ENCODE peak calls at places on chromosomes 12 and 14, in ten cellular contexts. One of them, this sample, is unnamed.

GRCh38 chr14:54669759-54670630 is 103.1 kb downstream of the SAMD4A start:
- DNase-seq in cardiac muscle cell: no peak
- DNase-seq in stimulated activated CD4-positive, alpha-beta T cell treated with anti-CD3 and anti-CD28 coated beads, Interleukin-2, amount 100 ng/mL, for 48 hours: no peak
- DNase-seq in fibroblast of lung: peak; percentile 82
- DNase-seq in stimulated activated CD8-positive, alpha-beta memory T cell treated with anti-CD3 and anti-CD28 coated beads, Interleukin-15, amount 100 ng/mL, for 1 hour: no peak
- DNase-seq in nephron progenitor cell: no peak
- DNase-seq in T-helper 9 cell: no peak
- DNase-seq in SK-MEL-5: no peak
- DNase-seq in heart left ventricle: no peak
- DNase-seq in HS-27A: no peak
- DNase-seq in this sample: no peak

GRCh38 chr12:1607940-1608782 is 13.8 kb upstream of the FBXL14 start:
- DNase-seq in SK-MEL-5: no peak
- DNase-seq in nephron progenitor cell: no peak
- DNase-seq in stimulated activated CD8-positive, alpha-beta memory T cell treated with anti-CD3 and anti-CD28 coated beads, Interleukin-15, amount 100 ng/mL, for 1 hour: no peak
- DNase-seq in HS-27A: no peak
- DNase-seq in heart left ventricle: no peak
- DNase-seq in T-helper 9 cell: no peak
- DNase-seq in cardiac muscle cell: no peak
- DNase-seq in stimulated activated CD4-positive, alpha-beta T cell treated with anti-CD3 and anti-CD28 coated beads, Interleukin-2, amount 100 ng/mL, for 48 hours: no peak
- DNase-seq in fibroblast of lung: peak; percentile 69
- DNase-seq in this sample: no peak

GRCh38 chr14:47822326-47822725 is 146.9 kb upstream of the MDGA2 start:
- DNase-seq in T-helper 9 cell: no peak
- DNase-seq in stimulated activated CD8-positive, alpha-beta memory T cell treated with anti-CD3 and anti-CD28 coated beads, Interleukin-15, amount 100 ng/mL, for 1 hour: no peak
- DNase-seq in heart left ventricle: no peak
- DNase-seq in stimulated activated CD4-positive, alpha-beta T cell treated with anti-CD3 and anti-CD28 coated beads, Interleukin-2, amount 100 ng/mL, for 48 hours: no peak
- DNase-seq in SK-MEL-5: no peak
- DNase-seq in fibroblast of lung: no peak
- DNase-seq in HS-27A: no peak
- DNase-seq in nephron progenitor cell: no peak
- DNase-seq in cardiac muscle cell: no peak
- DNase-seq in this sample: no peak

GRCh38 chr12:94267530-94267877 is 119.1 kb downstream of the PLXNC1 start:
- DNase-seq in heart left ventricle: no peak
- DNase-seq in HS-27A: no peak
- DNase-seq in SK-MEL-5: no peak
- DNase-seq in stimulated activated CD4-positive, alpha-beta T cell treated with anti-CD3 and anti-CD28 coated beads, Interleukin-2, amount 100 ng/mL, for 48 hours: no peak
- DNase-seq in nephron progenitor cell: no peak
- DNase-seq in T-helper 9 cell: no peak
- DNase-seq in cardiac muscle cell: no peak
- DNase-seq in fibroblast of lung: no peak
- DNase-seq in stimulated activated CD8-positive, alpha-beta memory T cell treated with anti-CD3 and anti-CD28 coated beads, Interleukin-15, amount 100 ng/mL, for 1 hour: no peak
- DNase-seq in this sample: no peak

GRCh38 chr12:68334136-68334535 is 2.0 kb upstream of the MDM1 start:
- DNase-seq in HS-27A: no peak
- DNase-seq in fibroblast of lung: no peak
- DNase-seq in cardiac muscle cell: no peak
- DNase-seq in nephron progenitor cell: no peak
- DNase-seq in SK-MEL-5: peak; percentile 38
- DNase-seq in heart left ventricle: no peak
- DNase-seq in stimulated activated CD8-positive, alpha-beta memory T cell treated with anti-CD3 and anti-CD28 coated beads, Interleukin-15, amount 100 ng/mL, for 1 hour: no peak
- DNase-seq in stimulated activated CD4-positive, alpha-beta T cell treated with anti-CD3 and anti-CD28 coated beads, Interleukin-2, amount 100 ng/mL, for 48 hours: peak; percentile 10
- DNase-seq in T-helper 9 cell: no peak
- DNase-seq in this sample: no peak

GRCh38 chr12:117034249-117034648 is 65.0 kb downstream of the TESC start:
- DNase-seq in nephron progenitor cell: no peak
- DNase-seq in stimulated activated CD4-positive, alpha-beta T cell treated with anti-CD3 and anti-CD28 coated beads, Interleukin-2, amount 100 ng/mL, for 48 hours: no peak
- DNase-seq in fibroblast of lung: no peak
- DNase-seq in stimulated activated CD8-positive, alpha-beta memory T cell treated with anti-CD3 and anti-CD28 coated beads, Interleukin-15, amount 100 ng/mL, for 1 hour: no peak
- DNase-seq in SK-MEL-5: no peak
- DNase-seq in T-helper 9 cell: no peak
- DNase-seq in heart left ventricle: no peak
- DNase-seq in HS-27A: no peak
- DNase-seq in cardiac muscle cell: no peak
- DNase-seq in this sample: no peak

GRCh38 chr12:51424662-51425539 is at the start of gene SLC4A8:
- DNase-seq in stimulated activated CD4-positive, alpha-beta T cell treated with anti-CD3 and anti-CD28 coated beads, Interleukin-2, amount 100 ng/mL, for 48 hours: peak; percentile 70
- DNase-seq in nephron progenitor cell: peak; percentile 98
- DNase-seq in heart left ventricle: peak; percentile 86
- DNase-seq in stimulated activated CD8-positive, alpha-beta memory T cell treated with anti-CD3 and anti-CD28 coated beads, Interleukin-15, amount 100 ng/mL, for 1 hour: peak; percentile 43
- DNase-seq in T-helper 9 cell: peak; percentile 62
- DNase-seq in cardiac muscle cell: peak; percentile 98
- DNase-seq in HS-27A: peak; percentile 70
- DNase-seq in fibroblast of lung: peak; percentile 89
- DNase-seq in SK-MEL-5: peak; percentile 79
- DNase-seq in this sample: peak; percentile 97

GRCh38 chr12:58171914-58172313 is 230.5 kb downstream of the ATP23 start:
- DNase-seq in stimulated activated CD8-positive, alpha-beta memory T cell treated with anti-CD3 and anti-CD28 coated beads, Interleukin-15, amount 100 ng/mL, for 1 hour: no peak
- DNase-seq in cardiac muscle cell: no peak
- DNase-seq in stimulated activated CD4-positive, alpha-beta T cell treated with anti-CD3 and anti-CD28 coated beads, Interleukin-2, amount 100 ng/mL, for 48 hours: no peak
- DNase-seq in T-helper 9 cell: no peak
- DNase-seq in nephron progenitor cell: no peak
- DNase-seq in HS-27A: no peak
- DNase-seq in fibroblast of lung: peak; percentile 86
- DNase-seq in SK-MEL-5: no peak
- DNase-seq in heart left ventricle: no peak
- DNase-seq in this sample: no peak

GRCh38 chr14:101505216-101505970 is 55.9 kb upstream of the DIO3 start:
- DNase-seq in T-helper 9 cell: no peak
- DNase-seq in stimulated activated CD4-positive, alpha-beta T cell treated with anti-CD3 and anti-CD28 coated beads, Interleukin-2, amount 100 ng/mL, for 48 hours: no peak
- DNase-seq in fibroblast of lung: no peak
- DNase-seq in cardiac muscle cell: no peak
- DNase-seq in SK-MEL-5: no peak
- DNase-seq in HS-27A: no peak
- DNase-seq in nephron progenitor cell: no peak
- DNase-seq in heart left ventricle: no peak
- DNase-seq in stimulated activated CD8-positive, alpha-beta memory T cell treated with anti-CD3 and anti-CD28 coated beads, Interleukin-15, amount 100 ng/mL, for 1 hour: no peak
- DNase-seq in this sample: no peak